ENCODE peak calls at places on chromosomes 2 and 18, in eight cellular contexts. P is AG10803, T is epithelial cell of esophagus, U is WERI-Rb-1, O is GM23248, X is A549, F is fibroblast of lung, K is adrenal gland. M is an unnamed sample.

GRCh38 chr2:238143239-238143951 is 4.9 kb downstream of the KLHL30 start:
- DNase-seq in P (peak), T (peak), U (no peak), O (peak), X (peak), F (peak), K (no peak), M (peak)

GRCh38 chr2:177355874-177356273 is 36.7 kb upstream of the AGPS start:
- DNase-seq in P (peak), T (peak), U (no peak), O (peak), X (no peak), F (peak), K (no peak), M (no peak)

GRCh38 chr2:28406276-28407096 is 13.8 kb downstream of the FOSL2 start:
- DNase-seq in P (peak), T (peak), U (no peak), O (peak), X (no peak), F (peak), K (peak), M (peak)

GRCh38 chr18:54607213-54607934 is 16.3 kb downstream of the DYNAP start:
- DNase-seq in P (peak), T (peak), U (no peak), O (peak), X (no peak), F (peak), K (no peak), M (peak)

GRCh38 chr2:236210536-236210935 is 42.4 kb upstream of the GBX2 start:
- DNase-seq in P (no peak), T (no peak), U (no peak), O (no peak), X (no peak), F (no peak), K (no peak), M (no peak)

GRCh38 chr2:182182436-182182835 is 196.8 kb downstream of the PPP1R1C start:
- DNase-seq in P (no peak), T (no peak), U (no peak), O (no peak), X (no peak), F (peak), K (no peak), M (no peak)

GRCh38 chr2:216967889-216968288 is 108.0 kb upstream of the TNP1 start:
- DNase-seq in P (no peak), T (no peak), U (no peak), O (no peak), X (no peak), F (no peak), K (no peak), M (no peak)

GRCh38 chr2:240997856-240998705 is at the start of gene SNED1:
- DNase-seq in P (peak), T (peak), U (peak), O (peak), X (peak), F (peak), K (peak), M (peak)

GRCh38 chr2:96505231-96505889 is at the start of gene NEURL3:
- DNase-seq in P (no peak), T (peak), U (no peak), O (peak), X (peak), F (peak), K (no peak), M (peak)

GRCh38 chr2:15588329-15588919 is 3.2 kb upstream of the DDX1 start:
- DNase-seq in P (peak), T (peak), U (peak), O (peak), X (peak), F (peak), K (peak), M (peak)

GRCh38 chr2:67982956-67983355 is 79.8 kb downstream of the C1D start:
- DNase-seq in P (peak), T (no peak), U (no peak), O (peak), X (no peak), F (no peak), K (no peak), M (no peak)

GRCh38 chr18:12121175-12122095 is 27.8 kb downstream of the ANKRD62 start:
- DNase-seq in P (no peak), T (no peak), U (no peak), O (peak), X (no peak), F (no peak), K (no peak), M (no peak)

GRCh38 chr2:161971532-161971931 is 102.5 kb downstream of the DPP4 start:
- DNase-seq in P (no peak), T (no peak), U (no peak), O (no peak), X (no peak), F (no peak), K (no peak), M (no peak)

GRCh38 chr2:28300921-28301341 is 91.7 kb upstream of the FOSL2 start:
- DNase-seq in P (peak), T (no peak), U (no peak), O (peak), X (no peak), F (peak), K (no peak), M (no peak)

GRCh38 chr2:8230466-8230865 is 451.4 kb upstream of the ID2 start:
- DNase-seq in P (no peak), T (no peak), U (no peak), O (no peak), X (no peak), F (no peak), K (no peak), M (no peak)

GRCh38 chr2:196046123-196046917 is 22.3 kb downstream of the DNAH7 start:
- DNase-seq in P (no peak), T (peak), U (no peak), O (no peak), X (no peak), F (peak), K (no peak), M (peak)

GRCh38 chr2:75790121-75790520 is 79.4 kb upstream of the GCFC2 start:
- DNase-seq in P (no peak), T (peak), U (no peak), O (no peak), X (no peak), F (peak), K (no peak), M (peak)

GRCh38 chr2:133303150-133303549 is 265.1 kb downstream of the NCKAP5 start:
- DNase-seq in P (peak), T (peak), U (no peak), O (peak), X (no peak), F (peak), K (no peak), M (peak)

GRCh38 chr2:137677466-137677865 is 286.8 kb upstream of the HNMT start:
- DNase-seq in P (no peak), T (peak), U (no peak), O (peak), X (no peak), F (no peak), K (no peak), M (peak)

GRCh38 chr2:38554973-38555595 is 47.6 kb downstream of the HNRNPLL start:
- DNase-seq in P (peak), T (peak), U (no peak), O (peak), X (peak), F (no peak), K (no peak), M (peak)

GRCh38 chr2:157936464-157936863 is 60.3 kb upstream of the ACVR1 start:
- DNase-seq in P (no peak), T (peak), U (no peak), O (peak), X (no peak), F (peak), K (no peak), M (peak)

GRCh38 chr2:182898718-182899117 is 32.3 kb upstream of the FRZB start:
- DNase-seq in P (no peak), T (no peak), U (no peak), O (no peak), X (no peak), F (no peak), K (no peak), M (no peak)

GRCh38 chr2:27194538-27195354 is 17.1 kb upstream of the ATRAID start:
- DNase-seq in P (peak), T (no peak), U (no peak), O (no peak), X (no peak), F (no peak), K (no peak), M (no peak)

GRCh38 chr2:72605836-72606442 is 219.9 kb downstream of the EXOC6B start:
- DNase-seq in P (no peak), T (peak), U (no peak), O (peak), X (peak), F (no peak), K (no peak), M (peak)

GRCh38 chr2:186542002-186542401 is 47.9 kb upstream of the ITGAV start:
- DNase-seq in P (no peak), T (peak), U (no peak), O (no peak), X (no peak), F (no peak), K (no peak), M (peak)

GRCh38 chr2:45570671-45571334 is 40.3 kb downstream of the SRBD1 start:
- DNase-seq in P (peak), T (peak), U (no peak), O (peak), X (no peak), F (peak), K (no peak), M (no peak)

GRCh38 chr18:23238651-23239349 is 103.5 kb downstream of the CABLES1 start:
- DNase-seq in P (peak), T (no peak), U (no peak), O (peak), X (no peak), F (peak), K (no peak), M (no peak)

GRCh38 chr2:237859533-237860272 is at the start of gene RAMP1:
- DNase-seq in P (peak), T (peak), U (no peak), O (peak), X (no peak), F (peak), K (no peak), M (peak)

GRCh38 chr18:26089247-26090129 is 925 bp downstream of the SS18 start:
- DNase-seq in P (peak), T (peak), U (no peak), O (peak), X (no peak), F (peak), K (peak), M (peak)

GRCh38 chr2:67565761-67566160 is 168.6 kb downstream of the ETAA1 start:
- DNase-seq in P (peak), T (peak), U (no peak), O (peak), X (no peak), F (peak), K (no peak), M (peak)

GRCh38 chr2:10289891-10290290 is 12.8 kb upstream of the HPCAL1 start:
- DNase-seq in P (peak), T (peak), U (no peak), O (peak), X (no peak), F (peak), K (no peak), M (peak)

GRCh38 chr2:232525796-232526195 is at the start of gene CHRND:
- DNase-seq in P (no peak), T (no peak), U (peak), O (peak), X (peak), F (no peak), K (peak), M (no peak)

GRCh38 chr18:6557470-6558245 is 142.9 kb upstream of the L3MBTL4 start:
- DNase-seq in P (peak), T (no peak), U (no peak), O (no peak), X (no peak), F (no peak), K (no peak), M (no peak)

GRCh38 chr2:202703091-202703490 is 68.3 kb downstream of the FAM117B start:
- DNase-seq in P (no peak), T (peak), U (no peak), O (no peak), X (no peak), F (peak), K (no peak), M (peak)

GRCh38 chr2:61247204-61247812 is 85.3 kb downstream of the C2orf74 start:
- DNase-seq in P (peak), T (peak), U (no peak), O (peak), X (no peak), F (peak), K (no peak), M (peak)

GRCh38 chr2:178452870-178453269 is 1.7 kb downstream of the PJVK start:
- DNase-seq in P (no peak), T (no peak), U (no peak), O (no peak), X (no peak), F (peak), K (no peak), M (no peak)

GRCh38 chr2:67790622-67791021 is 272.2 kb downstream of the C1D start:
- DNase-seq in P (peak), T (peak), U (no peak), O (peak), X (no peak), F (peak), K (no peak), M (peak)

GRCh38 chr2:101974663-101975062 is 17.1 kb upstream of the IL1R2 start:
- DNase-seq in P (no peak), T (no peak), U (no peak), O (peak), X (no peak), F (no peak), K (no peak), M (no peak)

GRCh38 chr2:231714639-231715498 is 6.5 kb downstream of the PTMA start:
- DNase-seq in P (no peak), T (peak), U (peak), O (peak), X (peak), F (peak), K (peak), M (peak)

DNA sequence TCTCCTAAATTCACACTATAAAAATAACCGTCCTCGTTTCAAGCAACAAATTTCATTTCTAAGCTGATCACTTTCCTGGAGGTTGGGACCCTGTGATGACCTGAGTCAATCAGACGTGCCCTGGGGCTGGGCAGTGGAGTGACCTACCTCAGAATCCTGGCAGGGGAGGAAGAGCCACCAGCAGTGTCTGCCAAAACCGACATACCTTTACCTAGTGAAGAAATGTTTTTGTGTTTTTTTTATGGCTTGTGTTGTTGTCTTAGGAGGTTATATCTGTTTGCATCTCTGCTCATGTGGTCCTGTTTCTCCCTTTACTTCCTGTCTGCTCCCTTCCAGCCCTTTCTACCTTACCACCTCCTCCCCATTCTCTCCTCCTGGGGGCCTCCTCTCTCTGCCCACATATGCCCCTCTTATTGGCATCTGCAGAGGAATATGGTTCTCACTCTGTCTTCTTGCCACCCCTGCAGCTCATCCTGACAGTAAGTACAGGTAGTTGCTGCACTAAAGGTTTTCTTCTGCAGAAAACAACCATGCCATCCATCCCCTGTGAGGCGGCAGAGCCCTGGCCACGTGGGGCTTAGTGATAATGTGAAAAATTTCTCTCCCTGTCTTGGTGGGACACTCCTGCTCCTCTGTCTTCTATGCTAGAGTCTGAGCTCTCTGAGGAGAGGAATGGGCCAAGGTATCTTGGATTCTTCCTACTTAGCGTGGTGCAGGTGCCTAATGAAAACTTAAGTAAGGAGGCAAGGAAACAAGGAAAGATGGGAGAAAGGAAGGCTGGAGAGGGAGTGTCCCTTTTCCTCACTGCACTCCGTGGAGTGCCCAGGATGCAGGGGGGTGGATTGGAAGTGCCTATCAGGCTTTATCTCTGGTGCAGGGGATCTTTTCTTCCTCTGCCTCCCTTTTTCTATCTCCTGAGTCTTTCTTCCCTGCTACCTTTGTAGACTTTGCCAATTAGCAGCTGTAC is 15.4 kb downstream of the ACOXL start:
- DNase-seq in P (no peak), T (no peak), U (no peak), O (no peak), X (no peak), F (no peak), K (no peak), M (no peak)
- H3K4me3 ChIP-seq in P (no peak), T (no peak), U (no peak), O (no peak), X (no peak), F (no peak), K (no peak), M (no peak)

GRCh38 chr18:58862404-58862803 is 2.3 kb upstream of the ZNF532 start:
- DNase-seq in P (no peak), T (peak), U (no peak), O (no peak), X (no peak), F (no peak), K (no peak), M (no peak)
- H3K4me3 ChIP-seq in P (peak), T (no peak), U (peak), O (peak), X (peak), F (peak), K (no peak), M (peak)

DNA sequence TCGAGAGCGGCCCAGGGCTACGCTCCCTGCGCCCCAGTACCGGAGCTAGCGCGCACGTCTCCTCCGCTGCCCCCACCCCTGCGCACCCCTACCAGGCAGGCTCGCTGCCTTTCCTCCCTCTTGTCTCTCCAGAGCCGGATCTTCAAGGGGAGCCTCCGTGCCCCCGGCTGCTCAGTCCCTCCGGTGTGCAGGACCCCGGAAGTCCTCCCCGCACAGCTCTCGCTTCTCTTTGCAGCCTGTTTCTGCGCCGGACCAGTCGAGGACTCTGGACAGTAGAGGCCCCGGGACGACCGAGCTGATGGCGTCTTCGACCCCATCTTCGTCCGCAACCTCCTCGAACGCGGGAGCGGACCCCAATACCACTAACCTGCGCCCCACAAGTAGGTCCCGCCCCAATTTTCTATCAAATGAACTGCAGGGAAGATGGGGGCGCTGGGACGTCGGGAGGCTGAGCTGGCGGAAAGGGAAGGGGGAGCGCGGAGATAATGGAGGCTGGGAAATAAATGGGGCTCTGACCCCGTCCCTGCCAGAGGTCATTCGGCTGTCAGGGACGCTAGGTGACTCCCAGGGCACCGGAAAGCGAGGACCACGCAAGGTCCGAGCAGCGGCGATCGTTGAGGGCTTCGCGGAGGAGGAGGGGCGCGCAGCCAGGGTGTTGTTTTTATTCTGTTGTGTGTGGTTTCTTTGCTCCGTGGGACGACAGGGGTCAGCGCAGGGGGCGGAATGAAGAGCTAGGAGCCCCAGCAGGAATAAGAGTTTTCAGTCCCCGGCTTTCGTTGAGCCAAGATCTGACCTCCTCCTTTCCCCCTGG is 1.8 kb downstream of the GAD1 start:
- DNase-seq in P (no peak), T (no peak), U (no peak), O (peak), X (no peak), F (no peak), K (no peak), M (no peak)
- H3K4me3 ChIP-seq in P (peak), T (no peak), U (peak), O (peak), X (peak), F (no peak), K (no peak), M (peak)

DNA sequence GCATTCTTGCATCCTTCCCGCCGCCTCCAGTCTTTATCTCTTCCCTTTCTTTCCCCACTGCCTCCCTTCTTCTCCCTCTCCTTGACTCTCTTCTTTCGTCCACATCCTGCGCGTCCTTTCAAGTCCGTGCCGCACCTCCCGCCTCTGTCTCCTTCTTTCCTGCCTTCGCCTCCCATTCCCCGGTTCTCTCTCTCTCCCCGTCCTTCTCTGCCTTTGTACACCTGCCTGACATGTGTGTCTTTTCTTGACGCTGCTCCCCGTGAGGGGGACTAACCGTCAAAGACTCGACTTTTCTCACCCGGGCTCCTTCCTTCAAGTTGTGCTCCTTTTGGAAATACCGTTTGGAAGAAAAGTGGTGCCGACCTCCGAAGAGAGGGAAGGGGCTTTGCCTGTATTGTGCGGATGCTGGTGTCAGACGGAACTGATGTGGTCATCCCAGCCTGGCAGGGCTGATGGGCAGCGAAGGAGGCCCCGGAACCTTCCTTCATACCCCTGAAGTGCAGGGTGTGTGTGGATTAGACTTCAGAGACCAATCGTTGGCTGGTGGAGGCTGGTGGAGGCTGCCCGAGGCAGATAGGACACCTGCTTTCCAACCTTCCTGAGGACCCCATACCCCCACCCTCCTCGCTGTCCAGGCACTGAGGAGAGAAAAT is 898 bp downstream of the TMEM178A start:
- DNase-seq in P (no peak), T (no peak), U (no peak), O (peak), X (peak), F (peak), K (no peak), M (no peak)
- H3K4me3 ChIP-seq in P (peak), T (peak), U (peak), O (peak), X (peak), F (peak), K (no peak), M (peak)

GRCh38 chr2:80242355-80242910 is 62.1 kb downstream of the LRRTM1 start:
- DNase-seq in P (no peak), T (no peak), U (no peak), O (no peak), X (no peak), F (no peak), K (no peak), M (no peak)
- H3K4me3 ChIP-seq in P (no peak), T (no peak), U (no peak), O (no peak), X (no peak), F (no peak), K (no peak), M (no peak)

DNA sequence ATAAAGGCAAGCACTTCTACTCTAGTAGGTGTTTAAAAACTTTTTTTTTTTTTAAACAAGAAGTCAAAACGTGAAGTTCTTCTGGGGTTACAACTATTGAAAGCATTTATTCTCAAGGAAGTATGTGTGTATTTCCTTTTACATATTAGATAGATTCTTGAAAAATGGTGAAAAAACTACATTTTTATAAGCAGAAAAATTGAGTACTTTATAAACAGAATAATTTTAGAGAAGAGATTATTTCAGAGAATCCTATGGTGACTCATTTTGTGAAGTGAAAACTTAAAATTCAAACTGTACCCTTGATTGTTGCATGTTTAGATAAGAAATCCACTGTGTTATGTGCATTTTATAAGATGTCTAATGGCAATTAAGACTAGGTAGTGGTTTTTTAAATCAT is 2.9 kb downstream of the EML4 start:
- DNase-seq in P (no peak), T (no peak), U (no peak), O (no peak), X (no peak), F (no peak), K (no peak), M (no peak)
- H3K4me3 ChIP-seq in P (peak), T (no peak), U (no peak), O (peak), X (no peak), F (peak), K (no peak), M (no peak)

M was measured in bronchial epithelial cell.